ENCODE peak calls at places on chromosome 14, in six cellular contexts. I is mesendoderm; Z is CD8-positive, alpha-beta memory T cell; H is AG10803; G is lower leg skin; T is stomach. D is an unnamed sample.

GRCh38 chr14:60196291-60196690 is 31.1 kb upstream of the DHRS7 start:
- DNase-seq in G (no peak), Z (no peak), I (no peak), T (no peak), H (no peak), D (peak)

GRCh38 chr14:56002876-56003625 is 115.2 kb upstream of the PELI2 start:
- DNase-seq in Z (peak), H (no peak), G (no peak), T (no peak), I (no peak), D (peak)

GRCh38 chr14:58299665-58300202 is 1.4 kb downstream of the ARID4A start:
- DNase-seq in H (no peak), G (no peak), Z (no peak), I (peak), T (no peak), D (no peak)

GRCh38 chr14:59215353-59215752 is 26.9 kb downstream of the DAAM1 start:
- DNase-seq in T (peak), Z (no peak), I (no peak), G (peak), H (peak), D (no peak)

GRCh38 chr14:64771161-64771560 is 66.9 kb downstream of the PLEKHG3 start:
- DNase-seq in Z (no peak), I (no peak), T (no peak), H (no peak), G (no peak), D (no peak)

GRCh38 chr14:74169906-74170305 is 69.3 kb upstream of the VSX2 start:
- DNase-seq in G (no peak), H (no peak), Z (no peak), I (no peak), T (no peak), D (no peak)

GRCh38 chr14:104280902-104281767 is 142.7 kb downstream of the KIF26A start:
- DNase-seq in Z (no peak), I (no peak), G (peak), T (peak), H (no peak), D (no peak)

GRCh38 chr14:101008196-101008595 is 104.7 kb upstream of the RTL1 start:
- DNase-seq in I (no peak), T (no peak), Z (no peak), G (peak), H (no peak), D (no peak)

GRCh38 chr14:55272922-55273321 is 1.7 kb downstream of the FBXO34 start:
- DNase-seq in T (no peak), G (no peak), H (no peak), I (no peak), Z (no peak), D (no peak)

GRCh38 chr14:53478174-53478573 is 325.1 kb upstream of the DDHD1 start:
- DNase-seq in H (no peak), G (no peak), I (no peak), Z (no peak), T (no peak), D (no peak)

GRCh38 chr14:60777856-60778578 is 43.5 kb downstream of the MNAT1 start:
- DNase-seq in G (no peak), H (peak), Z (no peak), I (no peak), T (no peak), D (no peak)

GRCh38 chr14:72141084-72141483 is 208.9 kb downstream of the RGS6 start:
- DNase-seq in G (no peak), Z (no peak), H (no peak), T (no peak), I (peak), D (no peak)

GRCh38 chr14:103275000-103275399 is 59.0 kb upstream of the EIF5 start:
- DNase-seq in I (no peak), G (no peak), T (no peak), Z (no peak), H (no peak), D (no peak)

GRCh38 chr14:103273847-103274615 is 60.0 kb upstream of the EIF5 start:
- DNase-seq in I (no peak), Z (no peak), G (peak), T (no peak), H (no peak), D (no peak)

GRCh38 chr14:103271189-103271588 is 62.8 kb upstream of the EIF5 start:
- DNase-seq in H (no peak), G (no peak), T (no peak), Z (no peak), I (no peak), D (no peak)

GRCh38 chr14:103273145-103273846 is 60.7 kb upstream of the EIF5 start:
- DNase-seq in T (peak), H (no peak), Z (no peak), G (peak), I (no peak), D (no peak)
- H3K4me3 ChIP-seq in T (peak), H (no peak), Z (no peak), G (peak), I (no peak), D (no peak)

DNA sequence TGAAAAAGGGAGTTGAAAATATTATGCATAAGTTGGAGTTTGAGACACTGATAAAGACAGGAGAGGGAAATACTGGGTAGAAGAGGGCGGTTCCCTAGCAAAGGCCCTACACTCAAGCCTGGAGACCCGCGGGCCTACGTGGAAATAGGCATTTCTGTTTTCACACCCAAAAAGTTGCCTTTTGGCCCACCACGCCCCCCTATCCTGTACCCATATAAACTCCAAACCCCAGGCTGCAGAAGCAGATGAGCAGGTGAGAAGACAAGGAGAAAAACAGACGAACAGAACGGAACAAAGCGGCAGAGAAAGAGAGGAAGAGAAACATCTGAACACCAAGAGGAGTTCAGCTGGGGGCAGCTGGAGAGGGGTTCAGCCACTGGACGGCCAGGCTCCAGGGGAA is 177.9 kb downstream of the GALC start:
- DNase-seq in H (no peak), G (no peak), Z (no peak), I (no peak), T (no peak), D (no peak)
- H3K4me3 ChIP-seq in H (no peak), G (no peak), Z (no peak), I (no peak), T (no peak), D (no peak)

DNA sequence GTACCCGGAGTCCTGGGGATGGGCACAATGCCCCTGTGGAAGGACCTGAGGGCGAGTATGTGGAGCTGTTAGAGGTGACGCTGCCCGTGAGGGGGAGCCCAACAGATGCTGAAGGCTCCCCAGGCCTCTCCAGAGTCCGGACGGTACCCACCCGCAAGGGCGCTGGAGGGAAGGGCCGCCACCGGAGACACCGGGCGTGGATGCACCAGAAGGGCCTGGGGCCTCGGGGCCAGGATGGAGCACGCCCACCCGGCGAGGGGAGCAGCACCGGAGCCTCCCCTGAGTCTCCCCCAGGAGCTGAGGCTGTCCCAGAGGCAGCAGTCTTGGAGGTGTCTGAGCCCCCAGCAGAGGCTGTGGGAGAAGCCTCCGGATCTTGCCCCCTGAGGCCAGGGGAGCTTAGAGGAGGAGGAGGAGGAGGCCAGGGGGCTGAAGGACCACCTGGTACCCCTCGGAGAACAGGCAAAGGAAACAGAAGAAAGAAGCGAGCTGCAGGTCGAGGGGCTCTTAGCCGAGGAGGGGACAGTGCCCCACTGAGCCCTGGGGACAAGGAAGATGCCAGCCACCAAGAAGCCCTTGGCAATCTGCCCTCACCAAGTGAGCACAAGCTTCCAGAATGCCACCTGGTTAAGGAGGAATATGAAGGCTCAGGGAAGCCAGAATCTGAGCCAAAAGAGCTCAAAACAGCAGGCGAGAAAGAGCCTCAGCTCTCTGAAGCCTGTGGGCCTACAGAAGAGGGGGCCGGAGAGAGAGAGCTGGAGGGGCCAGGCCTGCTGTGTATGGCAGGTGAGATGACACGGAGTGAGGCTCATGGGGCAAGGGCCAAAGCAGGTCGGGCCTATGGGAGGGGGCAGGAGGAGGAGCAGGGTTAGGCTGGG is 4.5 kb downstream of the ARHGEF40 start:
- DNase-seq in Z (no peak), T (no peak), G (peak), I (no peak), H (no peak), D (no peak)
- H3K4me3 ChIP-seq in Z (no peak), T (no peak), G (no peak), I (no peak), H (no peak), D (no peak)

DNA sequence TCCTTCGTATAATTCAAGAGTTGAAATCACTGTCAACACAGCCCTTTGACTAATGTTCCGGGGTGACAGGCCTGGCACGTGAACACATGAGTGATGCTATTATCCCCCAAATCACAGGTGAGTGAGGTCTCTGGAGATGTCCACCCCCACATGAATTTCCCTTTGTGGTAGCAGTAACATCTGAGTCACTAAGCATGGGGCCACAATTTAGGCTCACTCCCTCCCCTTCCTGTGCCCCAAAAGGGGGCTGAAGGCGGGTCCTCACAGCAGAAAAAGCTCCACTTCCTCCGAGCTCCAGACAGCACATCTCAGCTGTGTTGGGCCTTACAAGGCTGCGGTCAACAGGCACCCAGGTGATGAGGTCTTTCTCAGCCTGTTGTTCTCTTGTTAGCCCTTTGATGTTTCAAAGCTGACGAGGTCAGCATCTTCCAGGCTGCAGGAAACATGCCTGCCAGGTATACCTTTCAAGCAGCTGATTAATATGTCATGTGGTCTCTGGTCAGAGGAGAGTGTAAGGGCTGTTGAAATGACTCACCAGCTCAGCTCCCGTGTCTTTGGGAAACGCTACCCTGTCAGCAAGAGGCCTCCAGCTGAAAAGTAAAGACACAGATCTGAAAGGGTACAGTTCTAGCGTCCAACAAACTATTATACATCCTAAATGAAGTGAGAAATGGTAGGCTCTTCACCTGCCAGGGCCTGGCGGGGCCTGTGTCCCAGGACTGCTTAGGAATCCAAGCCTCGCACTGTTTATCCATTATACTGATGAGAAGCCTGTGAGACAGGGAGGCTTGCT is 107.3 kb downstream of the ZFP36L1 start:
- DNase-seq in G (peak), T (no peak), Z (peak), H (peak), I (peak), D (no peak)
- H3K4me3 ChIP-seq in G (no peak), T (no peak), Z (no peak), H (no peak), I (no peak), D (no peak)

DNA sequence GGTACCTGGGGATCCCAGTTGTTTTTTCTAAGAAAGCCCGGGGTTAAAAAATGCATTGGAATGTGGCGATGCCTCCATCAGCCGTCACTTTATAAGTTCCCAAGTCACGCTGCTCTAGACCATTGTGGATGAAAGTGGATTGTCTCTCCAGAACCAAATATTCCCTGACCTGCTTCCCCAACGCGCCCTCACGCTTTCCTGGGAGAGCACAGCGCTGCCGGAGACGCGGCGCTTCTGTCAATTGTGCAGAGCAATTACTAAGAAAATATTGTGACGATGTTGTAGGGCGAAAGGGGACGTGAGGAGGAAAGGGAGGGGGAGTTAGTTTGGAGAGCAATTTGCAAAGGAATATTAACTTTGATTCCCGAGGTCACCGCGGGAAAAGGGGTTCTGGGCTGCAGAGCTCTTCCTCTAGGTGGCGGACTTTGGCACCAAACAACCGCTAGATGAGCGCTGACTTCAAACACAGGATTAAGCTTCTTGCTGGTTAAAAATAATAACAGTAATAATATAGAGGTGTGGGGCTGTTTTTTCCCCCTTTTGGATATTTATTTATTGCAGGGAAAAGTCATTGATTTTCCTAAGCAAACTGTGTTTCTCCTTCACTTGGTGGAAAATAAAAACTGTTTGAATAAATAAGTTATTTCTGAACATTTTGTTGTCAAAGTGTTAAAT is 9.6 kb upstream of the FOXG1 start:
- DNase-seq in Z (no peak), G (no peak), I (peak), T (no peak), H (peak), D (no peak)
- H3K4me3 ChIP-seq in Z (no peak), G (no peak), I (no peak), T (no peak), H (peak), D (no peak)

DNA sequence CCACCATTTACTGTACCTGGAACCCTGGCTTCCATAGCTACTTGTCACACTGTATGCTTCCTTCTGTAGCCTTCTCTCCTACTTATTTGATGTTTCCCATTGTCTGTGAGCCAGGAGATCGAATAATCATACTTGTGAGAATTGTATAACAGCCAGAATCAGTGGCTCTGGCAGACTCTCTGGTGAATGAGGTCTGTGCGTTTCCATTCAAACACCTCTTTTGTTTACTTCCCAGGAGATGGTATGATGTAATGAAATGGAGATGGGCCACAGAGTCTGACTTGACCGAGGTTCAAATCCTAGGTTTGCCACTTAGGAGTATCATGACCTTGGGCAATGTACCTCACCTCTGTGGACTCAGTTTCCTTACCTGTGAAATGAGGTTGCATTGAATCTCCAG is 35.7 kb upstream of the CLMN start:
- DNase-seq in T (no peak), I (no peak), Z (no peak), G (no peak), H (no peak), D (no peak)
- H3K4me3 ChIP-seq in T (no peak), I (no peak), Z (no peak), G (no peak), H (no peak), D (no peak)

DNA sequence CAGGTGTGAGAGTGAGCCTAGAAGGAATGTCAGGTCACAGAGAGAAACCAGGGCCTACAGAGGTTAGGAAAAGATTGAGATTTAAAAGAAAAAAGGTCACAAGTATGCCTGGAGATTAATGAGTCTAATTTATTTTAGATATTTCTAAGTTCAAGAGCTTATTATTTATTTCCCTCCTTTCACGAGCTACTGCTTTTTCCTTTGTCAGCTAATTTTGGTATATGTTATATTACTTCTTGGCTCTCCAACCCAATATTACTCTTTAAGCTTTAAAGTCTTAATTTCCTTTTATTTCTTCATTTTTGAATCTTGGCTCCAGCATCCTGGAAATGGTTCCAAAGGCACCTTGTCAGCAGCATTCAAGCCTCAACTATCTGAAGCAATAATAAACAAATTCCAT is 109.5 kb upstream of the MIS18BP1 start:
- DNase-seq in T (no peak), G (no peak), H (no peak), Z (no peak), I (no peak), D (no peak)
- H3K4me3 ChIP-seq in T (no peak), G (no peak), H (no peak), Z (no peak), I (no peak), D (no peak)

D was measured in Jurkat, Clone E6-1.